ENCODE peak calls at places on chromosome X, in ten cellular contexts. N is sigmoid colon, C is osteocyte, O is lung, X is neural progenitor cell, F is dorsolateral prefrontal cortex, G is nephron progenitor cell, L is B cell, R is AG04450, V is HCT116. E is an unnamed sample.

GRCh38 chrX:45083314-45083713 is 117.4 kb downstream of the DIPK2B start:
- DNase-seq in N (no peak), C (no peak), O (no peak), X (no peak), F (no peak), G (no peak), L (no peak), R (no peak), V (no peak), E (no peak)

GRCh38 chrX:127888767-127889166 is 163.4 kb downstream of the ACTRT1 start:
- DNase-seq in N (no peak), C (no peak), O (no peak), X (no peak), F (no peak), G (no peak), L (no peak), R (no peak), V (no peak), E (no peak)

GRCh38 chrX:115388879-115389278 is 99.4 kb downstream of the LUZP4 start:
- DNase-seq in N (no peak), C (no peak), O (no peak), X (no peak), F (no peak), G (no peak), L (no peak), R (no peak), V (no peak), E (no peak)

GRCh38 chrX:100895365-100896075 is 21.4 kb upstream of the NOX1 start:
- DNase-seq in N (no peak), C (no peak), O (no peak), X (peak), F (no peak), G (peak), L (peak), R (no peak), V (peak), E (no peak)

GRCh38 chrX:72352786-72353185 is 47.1 kb upstream of the CITED1 start:
- DNase-seq in N (no peak), C (no peak), O (no peak), X (no peak), F (no peak), G (no peak), L (no peak), R (no peak), V (no peak), E (no peak)

GRCh38 chrX:140723251-140723650 is 13.7 kb downstream of the LINC00632 start:
- DNase-seq in N (no peak), C (no peak), O (no peak), X (peak), F (no peak), G (no peak), L (no peak), R (no peak), V (no peak), E (no peak)

GRCh38 chrX:30887721-30888120 is 1.3 kb downstream of the TAB3 start:
- DNase-seq in N (no peak), C (no peak), O (no peak), X (no peak), F (no peak), G (no peak), L (no peak), R (no peak), V (no peak), E (no peak)

GRCh38 chrX:140040397-140040796 is 75.1 kb upstream of the CXorf66 start:
- DNase-seq in N (no peak), C (no peak), O (no peak), X (no peak), F (no peak), G (no peak), L (no peak), R (no peak), V (no peak), E (no peak)

GRCh38 chrX:70262952-70263567 is 3.1 kb upstream of the P2RY4 start:
- DNase-seq in N (no peak), C (no peak), O (no peak), X (peak), F (peak), G (peak), L (no peak), R (no peak), V (no peak), E (no peak)

GRCh38 chrX:118208476-118208875 is 91.9 kb upstream of the KLHL13 start:
- DNase-seq in N (no peak), C (no peak), O (no peak), X (no peak), F (no peak), G (no peak), L (no peak), R (no peak), V (no peak), E (no peak)

GRCh38 chrX:15750611-15751159 is 12.6 kb downstream of the CA5B start:
- DNase-seq in N (no peak), C (peak), O (no peak), X (no peak), F (no peak), G (no peak), L (no peak), R (no peak), V (no peak), E (no peak)

GRCh38 chrX:69630147-69630546 is 14.2 kb downstream of the EDA start:
- DNase-seq in N (no peak), C (no peak), O (no peak), X (no peak), F (no peak), G (no peak), L (no peak), R (no peak), V (no peak), E (no peak)

GRCh38 chrX:11371106-11371505 is 77.9 kb downstream of the AMELX start:
- DNase-seq in N (no peak), C (no peak), O (no peak), X (no peak), F (no peak), G (no peak), L (no peak), R (no peak), V (no peak), E (no peak)

GRCh38 chrX:130159776-130160175 is 5.9 kb downstream of the AIFM1 start:
- DNase-seq in N (no peak), C (no peak), O (no peak), X (no peak), F (no peak), G (no peak), L (no peak), R (no peak), V (no peak), E (no peak)

GRCh38 chrX:22063284-22063683 is 31.2 kb downstream of the PHEX start:
- DNase-seq in N (no peak), C (no peak), O (no peak), X (peak), F (no peak), G (peak), L (peak), R (no peak), V (no peak), E (no peak)

GRCh38 chrX:101931494-101932248 is at the start of gene ZMAT1:
- DNase-seq in N (peak), C (peak), O (peak), X (peak), F (peak), G (peak), L (peak), R (no peak), V (peak), E (no peak)

GRCh38 chrX:2627272-2627867 is 63.7 kb upstream of the CD99 start:
- DNase-seq in N (no peak), C (no peak), O (no peak), X (peak), F (no peak), G (peak), L (no peak), R (no peak), V (peak), E (no peak)

GRCh38 chrX:154373340-154374306 is 811 bp downstream of the FLNA start:
- DNase-seq in N (no peak), C (no peak), O (peak), X (peak), F (peak), G (peak), L (no peak), R (peak), V (peak), E (no peak)

GRCh38 chrX:51461053-51462050 is 35.0 kb downstream of the NUDT11 start:
- DNase-seq in N (no peak), C (no peak), O (no peak), X (peak), F (no peak), G (peak), L (peak), R (peak), V (peak), E (no peak)

GRCh38 chrX:12497832-12498591 is 293.2 kb upstream of the PRPS2 start:
- DNase-seq in N (no peak), C (no peak), O (no peak), X (peak), F (no peak), G (peak), L (no peak), R (no peak), V (no peak), E (no peak)

GRCh38 chrX:68710870-68711576 is 63.6 kb downstream of the STARD8 start:
- DNase-seq in N (peak), C (no peak), O (no peak), X (peak), F (no peak), G (peak), L (no peak), R (no peak), V (peak), E (no peak)

GRCh38 chrX:153926863-153927685 is 1.0 kb upstream of the ARHGAP4 start:
- DNase-seq in N (peak), C (no peak), O (peak), X (peak), F (no peak), G (no peak), L (peak), R (no peak), V (no peak), E (no peak)

GRCh38 chrX:83759872-83760271 is 101.1 kb upstream of the CYLC1 start:
- DNase-seq in N (no peak), C (no peak), O (no peak), X (peak), F (no peak), G (no peak), L (no peak), R (no peak), V (no peak), E (no peak)
- TF ChIP-seq CTCF in N (no peak), C (peak), O (no peak), X (peak), F (peak), G (peak), L (peak), R (no peak), V (no peak), E (peak)

DNA sequence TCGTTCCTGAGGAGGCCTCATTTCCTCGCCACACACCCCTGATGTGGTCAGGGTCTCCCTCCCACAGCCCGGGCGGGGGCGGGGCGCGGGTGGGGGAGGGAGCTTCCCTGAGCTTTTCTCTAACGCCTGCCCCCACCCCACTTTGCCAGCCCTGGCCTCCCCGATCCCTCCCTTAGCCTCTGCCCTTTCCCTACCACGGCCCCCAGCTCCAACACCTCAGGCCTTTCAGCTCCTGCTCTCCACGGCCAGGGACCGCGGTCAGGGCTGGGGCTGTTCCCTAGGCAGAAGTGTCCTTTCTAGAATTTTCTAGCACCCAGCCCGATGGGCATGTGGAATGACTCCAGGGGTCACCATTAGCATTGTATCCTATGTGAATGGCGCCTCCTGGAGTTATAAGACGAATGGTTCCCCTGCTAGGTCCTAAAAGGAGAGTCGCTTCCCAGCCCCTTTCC is 201.3 kb upstream of the BCOR start:
- DNase-seq in N (no peak), C (no peak), O (no peak), X (peak), F (no peak), G (peak), L (no peak), R (no peak), V (no peak), E (no peak)
- TF ChIP-seq CTCF in N (no peak), C (peak), O (no peak), X (peak), F (no peak), G (peak), L (no peak), R (peak), V (no peak), E (peak)

GRCh38 chrX:74535211-74535621 is 79.2 kb downstream of the RLIM start:
- DNase-seq in N (no peak), C (no peak), O (no peak), X (peak), F (peak), G (peak), L (peak), R (no peak), V (peak), E (no peak)

GRCh38 chrX:74535633-74536141 is 78.7 kb downstream of the RLIM start:
- DNase-seq in N (peak), C (peak), O (peak), X (peak), F (peak), G (peak), L (peak), R (no peak), V (no peak), E (peak)

GRCh38 chrX:74537011-74537390 is 77.4 kb downstream of the RLIM start:
- DNase-seq in N (no peak), C (peak), O (no peak), X (no peak), F (peak), G (no peak), L (no peak), R (no peak), V (no peak), E (no peak)

GRCh38 chrX:74534569-74535038 is 79.8 kb downstream of the RLIM start:
- DNase-seq in N (no peak), C (peak), O (no peak), X (no peak), F (no peak), G (no peak), L (no peak), R (no peak), V (no peak), E (no peak)

GRCh38 chrX:74536142-74537010 is 78.0 kb downstream of the RLIM start:
- DNase-seq in N (peak), C (peak), O (peak), X (peak), F (peak), G (peak), L (peak), R (peak), V (no peak), E (peak)
- TF ChIP-seq CTCF in N (peak), C (peak), O (no peak), X (peak), F (no peak), G (peak), L (peak), R (peak), V (no peak), E (peak)

DNA sequence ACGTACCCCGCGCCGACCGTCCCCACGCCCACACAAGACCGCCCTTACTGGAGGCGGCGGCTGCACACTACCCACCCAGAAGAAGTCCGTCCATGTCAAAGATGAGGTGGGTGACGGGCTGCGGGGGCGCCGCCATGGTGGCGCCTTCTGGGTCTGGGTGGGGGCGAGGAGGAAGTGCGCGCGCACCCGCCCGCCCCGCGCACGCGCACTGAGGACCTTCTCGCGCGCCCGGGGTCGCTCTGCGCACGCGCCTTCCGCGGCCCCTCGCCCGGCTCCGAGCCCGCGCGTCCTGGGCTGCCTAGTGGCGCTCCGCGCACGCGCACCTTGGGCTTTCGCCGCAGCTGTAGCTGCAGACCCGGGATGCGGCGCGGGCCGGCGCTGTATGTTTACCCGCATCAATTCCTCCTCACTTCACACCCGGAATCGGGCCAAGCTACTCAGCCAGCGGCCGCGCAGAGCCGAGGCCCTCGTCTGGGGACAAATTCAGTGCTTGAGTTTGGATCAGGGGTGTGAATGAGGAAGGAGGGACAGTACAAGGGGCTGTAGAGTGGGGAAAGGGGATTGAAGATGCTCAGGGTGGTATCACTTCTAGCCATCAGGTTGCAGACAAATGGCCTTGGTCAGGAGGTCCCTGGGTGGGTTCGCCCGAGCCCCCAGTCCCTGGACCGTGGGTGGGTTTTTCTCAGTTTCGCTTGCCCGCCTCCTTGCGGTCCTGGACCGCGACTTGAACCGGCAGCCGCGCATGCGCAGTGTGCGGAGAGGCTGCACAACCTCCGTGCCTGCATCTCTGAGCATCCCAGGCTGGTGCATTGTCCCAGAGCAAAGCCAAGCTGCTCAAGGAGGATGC is at the start of gene PUDP:
- DNase-seq in N (peak), C (peak), O (peak), X (peak), F (peak), G (peak), L (peak), R (peak), V (peak), E (peak)
- TF ChIP-seq CTCF in N (peak), C (peak), O (no peak), X (no peak), F (peak), G (no peak), L (no peak), R (peak), V (no peak), E (peak)

GRCh38 chrX:134144231-134144630 is 92.8 kb upstream of the CCDC160 start:
- DNase-seq in N (no peak), C (no peak), O (no peak), X (peak), F (no peak), G (no peak), L (no peak), R (no peak), V (peak), E (no peak)
- TF ChIP-seq CTCF in N (no peak), C (peak), O (no peak), X (peak), F (peak), G (peak), L (peak), R (peak), V (peak), E (peak)

GRCh38 chrX:75522565-75523411 is at the start of gene ZDHHC15:
- DNase-seq in N (peak), C (no peak), O (peak), X (peak), F (peak), G (peak), L (no peak), R (no peak), V (no peak), E (peak)
- TF ChIP-seq CTCF in N (no peak), C (no peak), O (no peak), X (no peak), F (no peak), G (no peak), L (no peak), R (no peak), V (no peak), E (no peak)

GRCh38 chrX:54825716-54826428 is 18.3 kb downstream of the MAGED2 start:
- DNase-seq in N (no peak), C (no peak), O (no peak), X (no peak), F (no peak), G (no peak), L (no peak), R (no peak), V (no peak), E (no peak)
- TF ChIP-seq CTCF in N (no peak), C (no peak), O (no peak), X (peak), F (no peak), G (no peak), L (peak), R (no peak), V (no peak), E (no peak)

GRCh38 chrX:9434151-9434550 is 30.7 kb upstream of the TBL1X start:
- DNase-seq in N (no peak), C (no peak), O (no peak), X (no peak), F (no peak), G (no peak), L (no peak), R (no peak), V (no peak), E (no peak)

GRCh38 chrX:9429767-9430166 is 35.1 kb upstream of the TBL1X start:
- DNase-seq in N (no peak), C (no peak), O (no peak), X (no peak), F (no peak), G (no peak), L (no peak), R (no peak), V (no peak), E (no peak)

GRCh38 chrX:9433596-9433995 is 31.3 kb upstream of the TBL1X start:
- DNase-seq in N (no peak), C (no peak), O (no peak), X (no peak), F (no peak), G (no peak), L (no peak), R (no peak), V (no peak), E (no peak)

GRCh38 chrX:9430346-9430745 is 34.5 kb upstream of the TBL1X start:
- DNase-seq in N (no peak), C (no peak), O (no peak), X (no peak), F (no peak), G (no peak), L (no peak), R (no peak), V (no peak), E (no peak)

DNA sequence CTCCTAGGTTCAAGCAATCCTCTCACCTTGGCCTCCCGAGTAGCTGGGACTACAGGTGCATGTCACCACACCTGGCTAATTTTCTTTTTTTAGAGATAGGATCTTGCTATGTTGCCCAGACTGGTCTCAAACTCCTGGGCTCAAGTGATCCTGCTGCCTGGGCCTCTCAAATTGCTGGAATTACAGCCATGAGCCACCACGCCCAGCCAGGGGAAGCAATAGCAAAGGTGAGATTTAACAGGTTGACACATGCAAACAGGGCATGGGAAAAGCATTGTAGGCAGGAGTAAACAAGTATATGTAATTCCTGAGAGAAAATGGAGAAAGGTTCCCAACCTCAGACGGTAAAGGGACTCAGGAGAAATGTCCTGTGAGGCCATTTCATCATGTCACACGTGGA is 33.6 kb upstream of the TBL1X start:
- DNase-seq in N (no peak), C (no peak), O (no peak), X (no peak), F (no peak), G (no peak), L (no peak), R (no peak), V (no peak), E (no peak)
- TF ChIP-seq CTCF in N (no peak), C (no peak), O (no peak), X (no peak), F (no peak), G (no peak), L (no peak), R (no peak), V (no peak), E (no peak)

E was measured in chondrocyte.